ENCODE peak calls at places on chromosomes 7 and 10, in four cellular contexts. Y is astrocyte of the spinal cord, F is K562, I is keratinocyte. X is an unnamed sample.
A peak's percentile ranks its signal among the peaks of the same experiment; 100 is the strongest.

GRCh38 chr7:51973942-51974341 is 657.3 kb upstream of the COBL start:
- DNase-seq in Y (no peak), F (no peak), I (no peak), X (no peak)

GRCh38 chr10:84826704-84827103 is 498.3 kb downstream of the CCSER2 start:
- DNase-seq in Y (peak; percentile 17), F (no peak), I (no peak), X (no peak)

GRCh38 chr10:13839430-13839986 is 252.7 kb downstream of the PRPF18 start:
- DNase-seq in Y (peak; percentile 94), F (no peak), I (no peak), X (peak; percentile 87)

GRCh38 chr10:91614254-91614624 is 18.6 kb downstream of the PPP1R3C start:
- DNase-seq in Y (peak; percentile 86), F (no peak), I (no peak), X (peak; percentile 95)

GRCh38 chr10:113961261-113961938 is 82.3 kb upstream of the ADRB1 start:
- DNase-seq in Y (no peak), F (no peak), I (no peak), X (no peak)

GRCh38 chr7:148699772-148700629 is 1.3 kb downstream of the CUL1 start:
- DNase-seq in Y (peak; percentile 38), F (peak; percentile 66), I (no peak), X (peak; percentile 48)

GRCh38 chr7:76048668-76048988 is 722 bp downstream of the MDH2 start:
- DNase-seq in Y (no peak), F (no peak), I (no peak), X (no peak)

GRCh38 chr10:8688881-8689280 is 634.4 kb downstream of the GATA3 start:
- DNase-seq in Y (no peak), F (no peak), I (no peak), X (no peak)

GRCh38 chr10:16788125-16788524 is 29.1 kb downstream of the RSU1 start:
- DNase-seq in Y (no peak), F (no peak), I (no peak), X (no peak)

GRCh38 chr7:127119517-127119916 is 133.2 kb downstream of the GRM8 start:
- DNase-seq in Y (no peak), F (no peak), I (no peak), X (no peak)

GRCh38 chr10:102504179-102504975 is 605 bp downstream of the SUFU start:
- DNase-seq in Y (peak; percentile 23), F (peak; percentile 39), I (no peak), X (peak; percentile 23)

GRCh38 chr7:55427800-55428199 is 62.7 kb downstream of the LANCL2 start:
- DNase-seq in Y (no peak), F (no peak), I (no peak), X (no peak)

GRCh38 chr10:97686301-97686961 is 610 bp downstream of the AVPI1 start:
- DNase-seq in Y (no peak), F (no peak), I (no peak), X (peak; percentile 13)

GRCh38 chr7:83976302-83976701 is 218.3 kb downstream of the SEMA3A start:
- DNase-seq in Y (peak; percentile 48), F (peak; percentile 16), I (no peak), X (peak; percentile 51)

GRCh38 chr7:122006687-122007086 is 133.7 kb downstream of the PTPRZ1 start:
- DNase-seq in Y (no peak), F (no peak), I (peak; percentile 25), X (peak; percentile 5)

GRCh38 chr7:104978460-104978859 is 35.5 kb upstream of the KMT2E start:
- DNase-seq in Y (no peak), F (no peak), I (no peak), X (peak; percentile 67)

GRCh38 chr10:48517482-48517881 is 87.4 kb downstream of the ARHGAP22 start:
- DNase-seq in Y (no peak), F (no peak), I (no peak), X (no peak)

GRCh38 chr10:110802090-110802489 is 69.6 kb upstream of the PDCD4 start:
- DNase-seq in Y (peak; percentile 64), F (no peak), I (no peak), X (peak; percentile 84)

GRCh38 chr10:72097448-72098300 is 9.3 kb upstream of the SPOCK2 start:
- DNase-seq in Y (peak; percentile 90), F (peak; percentile 54), I (no peak), X (peak; percentile 98)

DNA sequence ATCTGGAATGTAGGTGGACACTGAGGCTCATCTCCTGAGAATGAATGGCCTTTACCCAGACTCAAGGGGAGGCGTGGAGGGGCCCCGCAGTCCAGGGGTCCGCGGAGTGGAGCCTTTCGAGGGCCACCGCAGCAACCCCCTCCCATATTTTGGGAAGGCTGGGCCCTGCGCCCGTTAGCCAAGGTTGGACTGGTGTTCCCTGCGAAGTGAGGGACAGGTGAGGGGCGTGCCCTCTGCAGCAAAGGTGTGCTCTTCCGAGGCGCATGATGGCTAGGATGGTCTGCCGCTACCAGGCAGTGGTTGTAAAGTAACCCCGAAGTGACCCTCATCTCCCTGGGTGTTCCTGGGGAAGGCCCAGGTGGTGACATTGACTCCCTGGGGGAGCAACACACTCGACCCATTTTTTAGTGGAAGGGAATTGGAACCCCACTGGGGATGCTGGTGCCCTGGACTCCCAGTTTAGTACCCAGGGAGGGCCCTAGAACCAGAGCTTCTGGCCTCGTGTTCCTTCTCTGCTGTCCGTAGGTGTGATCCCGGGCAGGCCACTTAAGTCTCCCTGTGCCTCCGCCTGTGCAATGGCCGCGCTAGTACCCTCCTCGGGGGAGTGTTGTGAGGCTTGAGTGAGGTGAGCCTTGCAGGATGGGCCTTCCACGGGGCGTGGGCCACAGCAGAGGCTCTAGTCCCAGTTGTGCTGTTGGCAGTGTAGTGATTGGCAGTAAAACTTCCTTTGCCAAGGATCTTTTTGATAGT is 779 bp downstream of the FAM241B start:
- DNase-seq in Y (no peak), F (no peak), I (no peak), X (no peak)
- H3K4me3 ChIP-seq in Y (peak overlapping the region; percentile 37), F (peak overlapping the region; percentile 58), I (peak overlapping the region; percentile 61), X (no peak overlapping the region)

DNA sequence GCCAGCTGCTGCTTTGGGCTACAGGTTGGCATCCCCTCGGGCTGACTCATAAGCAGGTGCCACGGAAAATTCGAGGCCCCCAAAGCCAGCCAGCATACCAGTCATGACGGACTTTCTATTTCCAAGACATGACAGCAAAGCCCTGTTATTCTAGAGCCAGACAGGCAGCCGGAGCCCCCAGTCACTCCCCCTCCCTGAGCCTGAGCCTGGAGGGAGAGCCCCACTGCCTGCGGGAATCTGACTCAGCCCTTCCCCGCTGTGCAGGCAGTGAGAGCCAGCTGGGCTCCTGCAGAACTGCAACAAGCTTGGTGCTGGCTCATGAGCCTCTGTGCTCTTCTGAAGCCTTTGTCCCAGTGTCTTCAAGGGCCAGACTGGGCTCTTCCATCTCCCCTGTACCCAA is 15.8 kb downstream of the BTBD16 start:
- DNase-seq in Y (peak; percentile 94), F (no peak), I (no peak), X (peak; percentile 58)
- TF ChIP-seq CTCF in Y (no peak), F (no peak), I (peak; percentile 22), X (no peak)

DNA sequence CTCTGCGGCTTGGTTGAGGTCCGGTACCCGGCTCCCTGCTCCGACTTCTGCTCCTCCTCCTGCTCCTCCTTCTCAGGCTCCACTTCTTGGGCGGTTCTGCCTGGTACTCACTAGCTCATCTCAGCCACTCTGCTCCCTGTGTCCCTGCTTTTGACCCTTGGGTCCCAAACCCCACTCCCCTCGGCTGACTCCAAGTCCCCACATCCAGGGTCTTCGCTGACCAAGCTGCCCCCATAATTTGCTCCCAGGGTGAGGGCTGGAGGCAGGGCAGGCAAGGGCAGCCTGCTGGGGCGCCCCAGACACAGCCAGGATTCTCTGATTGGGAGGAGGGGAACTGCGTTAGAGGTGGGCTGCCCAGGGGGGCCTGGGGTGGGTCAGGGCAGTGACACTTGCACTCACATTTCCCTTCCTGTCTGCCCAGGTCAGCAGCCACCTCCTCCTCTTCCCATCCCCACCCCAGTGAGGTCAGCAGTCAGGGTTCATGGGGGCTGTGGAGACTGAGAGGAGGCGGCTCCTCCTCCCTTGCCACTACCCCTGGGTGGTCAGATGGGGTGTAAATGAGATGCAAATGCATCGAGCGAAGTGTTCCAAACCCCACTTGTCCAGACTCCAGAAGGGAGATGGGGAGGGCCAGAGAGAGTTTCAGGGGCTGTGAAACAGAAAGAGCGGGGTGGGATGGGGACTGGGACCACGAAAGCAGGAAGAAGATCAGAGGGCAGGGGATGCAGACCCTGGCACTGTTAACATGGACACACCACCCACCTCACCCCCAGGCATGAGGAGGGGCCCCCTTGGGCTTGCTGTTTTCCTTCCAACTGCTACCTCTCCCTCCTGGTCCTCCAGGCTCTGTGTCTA is 2.1 kb downstream of the SMARCD3 start:
- DNase-seq in Y (no peak), F (no peak), I (no peak), X (no peak)
- H3K4me3 ChIP-seq in Y (peak overlapping the region; percentile 78), F (no peak overlapping the region), I (no peak overlapping the region), X (no peak overlapping the region)

GRCh38 chr7:16791071-16791470 is 13.7 kb downstream of the AGR2 start:
- DNase-seq in Y (peak; percentile 7), F (no peak), I (no peak), X (peak; percentile 58)

GRCh38 chr7:16791895-16792294 is 12.9 kb downstream of the AGR2 start:
- DNase-seq in Y (no peak), F (no peak), I (no peak), X (peak; percentile 86)

GRCh38 chr7:16794990-16795389 is 9.8 kb downstream of the AGR2 start:
- DNase-seq in Y (no peak), F (no peak), I (no peak), X (no peak)

GRCh38 chr7:16795624-16796023 is 9.2 kb downstream of the AGR2 start:
- DNase-seq in Y (no peak), F (no peak), I (no peak), X (no peak)

GRCh38 chr7:16792299-16792698 is 12.5 kb downstream of the AGR2 start:
- DNase-seq in Y (no peak), F (no peak), I (no peak), X (no peak)
- TF ChIP-seq CTCF in Y (no peak), F (no peak), I (no peak), X (no peak)

DNA sequence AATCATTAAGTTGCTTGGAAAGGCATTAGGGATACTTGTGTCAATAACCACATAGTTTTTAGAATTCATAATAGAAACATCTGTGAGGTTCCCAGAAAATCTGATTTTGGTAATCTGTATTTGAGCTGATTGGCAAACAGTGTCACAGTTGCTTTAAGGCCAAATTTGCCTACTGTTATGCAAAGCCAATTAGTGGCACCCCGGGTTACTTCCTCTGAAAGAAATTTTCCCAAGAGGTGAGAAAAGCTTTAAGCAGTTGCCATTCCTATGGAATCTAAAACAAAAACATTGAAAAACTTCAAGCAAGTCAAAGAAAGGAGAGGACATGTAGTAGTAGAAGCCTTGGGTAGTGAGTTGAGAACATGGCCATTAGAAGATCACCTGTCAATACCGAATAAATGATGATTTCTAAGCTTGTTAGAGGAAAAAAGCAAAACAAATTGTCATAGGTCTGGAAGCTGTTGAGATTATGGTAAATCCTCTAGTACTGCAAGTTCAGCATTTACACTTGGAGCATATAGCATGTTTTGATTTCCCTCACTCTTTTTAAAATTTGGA is 176.8 kb downstream of the TWIST1 start:
- DNase-seq in Y (no peak), F (no peak), I (no peak), X (no peak)
- H3K4me3 ChIP-seq in Y (no peak overlapping the region), F (no peak overlapping the region), I (no peak overlapping the region), X (no peak overlapping the region)

GRCh38 chr7:36736827-36737211 is 12.5 kb upstream of the AOAH start:
- DNase-seq in Y (no peak), F (no peak), I (no peak), X (no peak)
- TF ChIP-seq CTCF in Y (no peak), F (no peak), I (no peak), X (no peak)

GRCh38 chr7:112201421-112201820 is 4.8 kb downstream of the DOCK4 start:
- DNase-seq in Y (peak; percentile 71), F (no peak), I (peak; percentile 90), X (peak; percentile 95)

GRCh38 chr7:112204072-112204775 is 2.0 kb downstream of the DOCK4 start:
- DNase-seq in Y (peak; percentile 13), F (no peak), I (no peak), X (peak; percentile 38)

GRCh38 chr7:112201839-112202238 is 4.4 kb downstream of the DOCK4 start:
- DNase-seq in Y (no peak), F (no peak), I (no peak), X (no peak)

GRCh38 chr7:112204776-112205347 is 1.3 kb downstream of the DOCK4 start:
- DNase-seq in Y (peak; percentile 22), F (no peak), I (no peak), X (no peak)

GRCh38 chr7:112202819-112203218 is 3.4 kb downstream of the DOCK4 start:
- DNase-seq in Y (no peak), F (no peak), I (no peak), X (no peak)
- H3K4me3 ChIP-seq in Y (no peak overlapping the region), F (no peak overlapping the region), I (no peak overlapping the region), X (no peak overlapping the region)

X was measured in fibroblast of mammary gland.